ENCODE peak calls at places on chromosomes 3 and 15, in four cellular contexts. One of them, this sample, is unnamed.

GRCh38 chr3:110743202-110743601 is 328.4 kb upstream of the NECTIN3 start:
- DNase-seq in GM12865: no peak
- DNase-seq in gastrocnemius medialis: no peak
- DNase-seq in fibroblast of pulmonary artery: no peak
- DNase-seq in this sample: no peak

GRCh38 chr3:1251282-1252060 is 158.6 kb downstream of the CNTN6 start:
- DNase-seq in GM12865: no peak
- DNase-seq in gastrocnemius medialis: no peak
- DNase-seq in fibroblast of pulmonary artery: peak; percentile 10
- DNase-seq in this sample: no peak

GRCh38 chr15:90286678-90287077 is 21.2 kb downstream of the NGRN start:
- DNase-seq in GM12865: peak; percentile 58
- DNase-seq in gastrocnemius medialis: no peak
- DNase-seq in fibroblast of pulmonary artery: peak; percentile 58
- DNase-seq in this sample: no peak

GRCh38 chr3:38454179-38454883 is 641 bp downstream of the ACVR2B start:
- DNase-seq in GM12865: peak; percentile 48
- DNase-seq in gastrocnemius medialis: no peak
- DNase-seq in fibroblast of pulmonary artery: peak; percentile 22
- DNase-seq in this sample: no peak

GRCh38 chr3:30400924-30401323 is 205.5 kb upstream of the TGFBR2 start:
- DNase-seq in GM12865: no peak
- DNase-seq in gastrocnemius medialis: no peak
- DNase-seq in fibroblast of pulmonary artery: no peak
- DNase-seq in this sample: no peak

GRCh38 chr3:5757213-5757804 is 569.8 kb downstream of the EDEM1 start:
- DNase-seq in GM12865: peak; percentile 60
- DNase-seq in gastrocnemius medialis: no peak
- DNase-seq in fibroblast of pulmonary artery: no peak
- DNase-seq in this sample: no peak

GRCh38 chr15:82047493-82048446 is 2.0 kb upstream of the MEX3B start:
- DNase-seq in GM12865: no peak
- DNase-seq in gastrocnemius medialis: no peak
- DNase-seq in fibroblast of pulmonary artery: peak; percentile 46
- DNase-seq in this sample: no peak

GRCh38 chr15:76333720-76334437 is 2.7 kb upstream of the ISL2 start:
- DNase-seq in GM12865: no peak
- DNase-seq in gastrocnemius medialis: no peak
- DNase-seq in fibroblast of pulmonary artery: no peak
- DNase-seq in this sample: no peak

GRCh38 chr15:67126551-67127333 is 61.3 kb downstream of the SMAD3 start:
- DNase-seq in GM12865: no peak
- DNase-seq in gastrocnemius medialis: no peak
- DNase-seq in fibroblast of pulmonary artery: no peak
- DNase-seq in this sample: no peak

GRCh38 chr3:133472242-133472641 is 72.4 kb downstream of the BFSP2 start:
- DNase-seq in GM12865: no peak
- DNase-seq in gastrocnemius medialis: peak; percentile 44
- DNase-seq in fibroblast of pulmonary artery: no peak
- DNase-seq in this sample: no peak

GRCh38 chr3:70822777-70823176 is 510.3 kb upstream of the MDFIC2 start:
- DNase-seq in GM12865: no peak
- DNase-seq in gastrocnemius medialis: no peak
- DNase-seq in fibroblast of pulmonary artery: no peak
- DNase-seq in this sample: no peak

GRCh38 chr15:72182673-72183072 is 14.9 kb downstream of the GRAMD2A start:
- DNase-seq in GM12865: no peak
- DNase-seq in gastrocnemius medialis: no peak
- DNase-seq in fibroblast of pulmonary artery: no peak
- DNase-seq in this sample: no peak

GRCh38 chr3:9229886-9230285 is 19.6 kb downstream of the SRGAP3 start:
- DNase-seq in GM12865: no peak
- DNase-seq in gastrocnemius medialis: no peak
- DNase-seq in fibroblast of pulmonary artery: no peak
- DNase-seq in this sample: no peak

GRCh38 chr3:126351771-126352475 is 5.3 kb downstream of the KLF15 start:
- DNase-seq in GM12865: no peak
- DNase-seq in gastrocnemius medialis: peak; percentile 27
- DNase-seq in fibroblast of pulmonary artery: no peak
- DNase-seq in this sample: no peak

GRCh38 chr15:28888302-28888894 is 2.6 kb downstream of the APBA2 start:
- DNase-seq in GM12865: no peak
- DNase-seq in gastrocnemius medialis: no peak
- DNase-seq in fibroblast of pulmonary artery: no peak
- DNase-seq in this sample: no peak

GRCh38 chr3:122004123-122004522 is 17.9 kb downstream of the ILDR1 start:
- DNase-seq in GM12865: no peak
- DNase-seq in gastrocnemius medialis: no peak
- DNase-seq in fibroblast of pulmonary artery: no peak
- DNase-seq in this sample: no peak

GRCh38 chr3:12817341-12817705 is 20.8 kb downstream of the CAND2 start:
- DNase-seq in GM12865: no peak
- DNase-seq in gastrocnemius medialis: no peak
- DNase-seq in fibroblast of pulmonary artery: no peak
- DNase-seq in this sample: no peak

GRCh38 chr15:50224606-50225005 is 40.9 kb downstream of the HDC start:
- DNase-seq in GM12865: no peak
- DNase-seq in gastrocnemius medialis: no peak
- DNase-seq in fibroblast of pulmonary artery: peak; percentile 18
- DNase-seq in this sample: no peak

GRCh38 chr3:43345246-43345645 is 58.9 kb downstream of the SNRK start:
- DNase-seq in GM12865: no peak
- DNase-seq in gastrocnemius medialis: no peak
- DNase-seq in fibroblast of pulmonary artery: no peak
- DNase-seq in this sample: no peak

GRCh38 chr3:133595341-133595740 is 21.9 kb downstream of the CDV3 start:
- DNase-seq in GM12865: no peak
- DNase-seq in gastrocnemius medialis: no peak
- DNase-seq in fibroblast of pulmonary artery: no peak
- DNase-seq in this sample: no peak

GRCh38 chr15:40063563-40064011 is 24.6 kb upstream of the SRP14 start:
- DNase-seq in GM12865: no peak
- DNase-seq in gastrocnemius medialis: peak; percentile 81
- DNase-seq in fibroblast of pulmonary artery: peak; percentile 36
- DNase-seq in this sample: no peak

GRCh38 chr15:89377042-89377841 is 42.6 kb upstream of the POLG start:
- DNase-seq in GM12865: no peak
- DNase-seq in gastrocnemius medialis: no peak
- DNase-seq in fibroblast of pulmonary artery: no peak
- DNase-seq in this sample: no peak

GRCh38 chr3:161339517-161340500 is 31.5 kb downstream of the SPTSSB start:
- DNase-seq in GM12865: no peak
- DNase-seq in gastrocnemius medialis: no peak
- DNase-seq in fibroblast of pulmonary artery: no peak
- DNase-seq in this sample: no peak

GRCh38 chr15:62880278-62880677 is 162.3 kb upstream of the TPM1 start:
- DNase-seq in GM12865: no peak
- DNase-seq in gastrocnemius medialis: no peak
- DNase-seq in fibroblast of pulmonary artery: peak; percentile 52
- DNase-seq in this sample: no peak

GRCh38 chr3:16841906-16842709 is 42.6 kb upstream of the PLCL2 start:
- DNase-seq in GM12865: peak; percentile 89
- DNase-seq in gastrocnemius medialis: peak; percentile 56
- DNase-seq in fibroblast of pulmonary artery: no peak
- DNase-seq in this sample: peak; percentile 66

GRCh38 chr3:138361561-138361971 is 13.2 kb downstream of the MRAS start:
- DNase-seq in GM12865: no peak
- DNase-seq in gastrocnemius medialis: no peak
- DNase-seq in fibroblast of pulmonary artery: no peak
- DNase-seq in this sample: no peak

GRCh38 chr3:12994357-12994606 is 78.9 kb downstream of the IQSEC1 start:
- DNase-seq in GM12865: peak; percentile 44
- DNase-seq in gastrocnemius medialis: peak; percentile 55
- DNase-seq in fibroblast of pulmonary artery: no peak
- DNase-seq in this sample: no peak

GRCh38 chr3:177744873-177745646 is 547.8 kb upstream of the TBL1XR1 start:
- DNase-seq in GM12865: no peak
- DNase-seq in gastrocnemius medialis: no peak
- DNase-seq in fibroblast of pulmonary artery: peak; percentile 71
- DNase-seq in this sample: no peak

GRCh38 chr3:197178998-197179397 is 119.4 kb downstream of the DLG1 start:
- DNase-seq in GM12865: no peak
- DNase-seq in gastrocnemius medialis: no peak
- DNase-seq in fibroblast of pulmonary artery: no peak
- DNase-seq in this sample: no peak

GRCh38 chr15:85889956-85890619 is 95.4 kb upstream of the KLHL25 start:
- DNase-seq in GM12865: no peak
- DNase-seq in gastrocnemius medialis: no peak
- DNase-seq in fibroblast of pulmonary artery: no peak
- DNase-seq in this sample: no peak

GRCh38 chr3:115784739-115785571 is 161.6 kb downstream of the GAP43 start:
- DNase-seq in GM12865: peak; percentile 4
- DNase-seq in gastrocnemius medialis: no peak
- DNase-seq in fibroblast of pulmonary artery: peak; percentile 39
- DNase-seq in this sample: no peak

GRCh38 chr3:147389265-147390175 is 16.8 kb downstream of the ZIC4 start:
- DNase-seq in GM12865: no peak
- DNase-seq in gastrocnemius medialis: no peak
- DNase-seq in fibroblast of pulmonary artery: no peak
- DNase-seq in this sample: no peak

GRCh38 chr3:182214406-182214805 is 502.7 kb downstream of the SOX2 start:
- DNase-seq in GM12865: no peak
- DNase-seq in gastrocnemius medialis: no peak
- DNase-seq in fibroblast of pulmonary artery: no peak
- DNase-seq in this sample: no peak

GRCh38 chr3:141431411-141432378 is 55.1 kb upstream of the RASA2 start:
- DNase-seq in GM12865: no peak
- DNase-seq in gastrocnemius medialis: peak; percentile 82
- DNase-seq in fibroblast of pulmonary artery: no peak
- DNase-seq in this sample: no peak

GRCh38 chr3:107416886-107417285 is 39.6 kb downstream of the CCDC54 start:
- DNase-seq in GM12865: no peak
- DNase-seq in gastrocnemius medialis: no peak
- DNase-seq in fibroblast of pulmonary artery: peak; percentile 51
- DNase-seq in this sample: no peak

DNA sequence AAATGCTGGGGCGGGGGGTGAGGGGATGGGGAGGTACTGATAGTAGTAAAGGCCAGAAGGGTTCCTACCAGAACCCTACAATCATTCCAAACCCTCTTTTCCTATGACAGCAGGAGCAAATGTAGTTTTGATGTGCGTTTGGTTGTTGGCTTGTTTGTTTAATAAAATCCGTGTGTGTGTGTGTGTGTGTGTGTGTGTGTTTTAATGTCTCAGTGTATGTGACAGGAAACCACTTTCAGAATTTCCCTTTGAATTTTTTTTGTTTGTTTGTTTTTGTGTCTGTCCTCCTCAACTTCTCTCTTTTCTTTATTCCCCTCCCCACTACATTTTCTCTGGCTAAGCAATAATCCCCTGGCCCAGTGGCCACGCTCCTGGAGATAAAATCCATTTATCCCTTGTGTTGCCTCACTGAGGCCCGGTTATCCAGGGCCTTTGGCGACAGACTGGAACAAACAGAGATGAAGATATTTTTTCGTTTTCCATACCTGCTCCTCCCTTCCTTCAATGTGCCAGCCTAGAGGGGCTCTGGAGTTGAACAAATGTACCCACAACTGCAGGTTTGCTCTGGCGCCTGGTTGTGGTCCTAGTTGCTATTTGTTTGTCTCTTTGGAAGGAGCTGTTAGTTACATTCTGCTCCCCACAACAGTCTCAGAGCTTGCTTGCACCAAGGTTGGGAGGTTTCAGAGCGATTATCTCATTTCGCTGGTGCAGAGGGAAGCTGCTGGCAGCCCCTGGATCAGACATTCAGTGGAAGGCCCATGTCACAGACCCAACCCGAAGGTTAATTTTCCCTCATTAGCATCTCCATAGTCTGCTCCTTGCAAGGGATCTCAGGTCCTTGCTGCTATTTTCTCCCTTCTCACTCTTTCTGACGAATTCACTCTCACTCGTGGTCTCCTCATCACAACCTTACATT is 17.9 kb downstream of the NR2F2 start:
- DNase-seq in GM12865: no peak
- DNase-seq in gastrocnemius medialis: no peak
- DNase-seq in fibroblast of pulmonary artery: peak; percentile 30
- DNase-seq in this sample: no peak
- H3K4me3 ChIP-seq in GM12865: no peak overlapping the region
- H3K4me3 ChIP-seq in gastrocnemius medialis: peak overlapping the region; percentile 71
- H3K4me3 ChIP-seq in fibroblast of pulmonary artery: no peak overlapping the region
- H3K4me3 ChIP-seq in this sample: no peak overlapping the region

GRCh38 chr15:99343836-99344551 is 92.7 kb downstream of the LRRC28 start:
- DNase-seq in GM12865: peak; percentile 31
- DNase-seq in gastrocnemius medialis: no peak
- DNase-seq in fibroblast of pulmonary artery: peak; percentile 26
- DNase-seq in this sample: no peak
- TF ChIP-seq CTCF in GM12865: peak; percentile 28
- TF ChIP-seq CTCF in gastrocnemius medialis: peak; percentile 44
- TF ChIP-seq CTCF in fibroblast of pulmonary artery: peak; percentile 38
- TF ChIP-seq CTCF in this sample: peak; percentile 50

GRCh38 chr3:108894981-108895380 is 58.7 kb downstream of the GUCA1C start:
- DNase-seq in GM12865: no peak
- DNase-seq in gastrocnemius medialis: no peak
- DNase-seq in fibroblast of pulmonary artery: no peak
- DNase-seq in this sample: no peak

GRCh38 chr3:108899530-108899929 is 54.1 kb downstream of the GUCA1C start:
- DNase-seq in GM12865: no peak
- DNase-seq in gastrocnemius medialis: no peak
- DNase-seq in fibroblast of pulmonary artery: no peak
- DNase-seq in this sample: no peak

DNA sequence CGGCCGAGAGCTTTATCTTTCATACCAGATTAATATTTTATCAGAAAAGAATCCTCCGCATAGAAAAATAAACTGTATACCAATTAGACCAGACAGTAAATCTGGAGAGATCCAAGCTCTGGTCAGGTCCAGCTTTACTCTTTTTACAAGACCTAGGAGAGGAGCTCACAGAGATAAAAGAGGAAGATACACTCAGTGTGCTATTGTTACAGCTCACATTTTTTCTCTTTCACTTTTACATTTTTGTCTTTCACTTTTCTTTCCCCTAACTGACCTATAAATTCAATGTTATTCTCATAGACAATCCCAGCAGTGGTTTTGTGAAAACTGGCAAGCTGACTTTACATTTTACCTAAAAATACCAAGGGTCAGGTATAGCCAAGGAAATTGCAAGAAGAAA is 55.8 kb downstream of the GUCA1C start:
- DNase-seq in GM12865: peak; percentile 16
- DNase-seq in gastrocnemius medialis: no peak
- DNase-seq in fibroblast of pulmonary artery: no peak
- DNase-seq in this sample: no peak
- H3K4me3 ChIP-seq in GM12865: no peak overlapping the region
- H3K4me3 ChIP-seq in gastrocnemius medialis: no peak overlapping the region
- H3K4me3 ChIP-seq in fibroblast of pulmonary artery: no peak overlapping the region
- H3K4me3 ChIP-seq in this sample: no peak overlapping the region

DNA sequence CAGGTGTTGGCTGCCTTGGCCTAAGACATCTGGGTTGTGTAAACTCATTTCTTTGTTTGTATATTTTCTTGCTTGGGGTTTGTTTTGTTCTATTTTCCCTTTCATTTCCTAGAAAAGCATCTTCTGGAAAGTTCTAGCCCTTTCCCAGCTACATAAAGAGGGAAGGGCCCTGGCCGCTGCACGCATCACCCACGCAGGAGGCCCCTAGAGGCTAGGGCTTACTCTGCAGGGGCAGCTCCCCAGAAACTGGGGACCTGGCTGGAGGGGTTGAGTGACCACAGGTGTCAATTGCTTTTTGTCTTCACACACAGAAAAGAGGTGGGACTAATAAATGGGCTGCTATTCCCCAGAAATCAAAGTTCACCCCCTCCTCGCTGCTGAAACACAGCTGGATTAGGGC is 52.6 kb downstream of the PDIA5 start:
- DNase-seq in GM12865: no peak
- DNase-seq in gastrocnemius medialis: no peak
- DNase-seq in fibroblast of pulmonary artery: no peak
- DNase-seq in this sample: no peak
- TF ChIP-seq CTCF in GM12865: no peak
- TF ChIP-seq CTCF in gastrocnemius medialis: no peak
- TF ChIP-seq CTCF in fibroblast of pulmonary artery: no peak
- TF ChIP-seq CTCF in this sample: no peak